ENCODE peak calls at places on chromosomes 12 and 14, in ten cellular contexts. E is NCI-H1105; H is stimulated activated CD4-positive, alpha-beta T cell treated with anti-CD3 and anti-CD28 coated beads, Interleukin-1b, Interleukin-23, amount 100 ng/mL, for 24 hours; M is RWPE1; B is foreskin fibroblast; S is substantia nigra; Z is brain pericyte; D is stromal cell of bone marrow; Y is activated naive CD4-positive, alpha-beta T cell treated with anti-CD3 and anti-CD28 coated beads for 36 hours; F is NCI-H1092. W is an unnamed sample.

GRCh38 chr12:49647827-49648721 is 24.7 kb downstream of the PRPF40B start:
- DNase-seq in H (no peak), B (peak), D (no peak), Z (no peak), M (no peak), F (no peak), S (no peak), E (no peak), Y (no peak), W (no peak)

GRCh38 chr12:103469716-103470115 is 26.1 kb downstream of the C12orf42 start:
- DNase-seq in Y (no peak), D (no peak), S (no peak), E (no peak), M (no peak), Z (no peak), F (no peak), B (no peak), H (no peak), W (no peak)

GRCh38 chr14:94123868-94124267 is 5.5 kb downstream of the IFI27L2 start:
- DNase-seq in D (no peak), Z (no peak), Y (no peak), H (no peak), M (no peak), E (no peak), B (no peak), F (no peak), S (no peak), W (no peak)

GRCh38 chr12:53071591-53072551 is 7.3 kb downstream of the SPRYD3 start:
- DNase-seq in H (no peak), B (peak), Y (no peak), S (no peak), Z (no peak), F (no peak), E (peak), D (no peak), M (no peak), W (no peak)

GRCh38 chr14:105914738-105915385 is 388.5 kb downstream of the TMEM121 start:
- DNase-seq in Y (no peak), E (no peak), M (no peak), S (no peak), Z (no peak), D (no peak), F (no peak), H (no peak), B (no peak), W (no peak)

GRCh38 chr12:93645702-93646101 is 31.5 kb upstream of the CRADD start:
- DNase-seq in D (peak), E (no peak), F (no peak), B (peak), M (peak), Z (no peak), S (no peak), H (no peak), Y (no peak), W (no peak)

GRCh38 chr14:35044939-35045797 is 904 bp upstream of the FAM177A1 start:
- DNase-seq in S (no peak), Y (peak), F (no peak), E (no peak), H (no peak), Z (no peak), D (peak), M (peak), B (no peak), W (no peak)

GRCh38 chr12:12032260-12032761 is 38.4 kb upstream of the BCL2L14 start:
- DNase-seq in F (no peak), M (no peak), B (no peak), S (no peak), Y (no peak), H (no peak), E (no peak), Z (no peak), D (no peak), W (no peak)

GRCh38 chr12:93300611-93301021 is 77.1 kb upstream of the NUDT4 start:
- DNase-seq in B (no peak), Y (no peak), F (no peak), D (no peak), H (no peak), E (no peak), M (no peak), S (no peak), Z (no peak), W (no peak)

GRCh38 chr12:59708484-59708883 is 112.7 kb downstream of the SLC16A7 start:
- DNase-seq in S (no peak), M (peak), B (no peak), H (no peak), D (no peak), Y (no peak), F (no peak), E (no peak), Z (no peak), W (no peak)

GRCh38 chr14:61188936-61189808 is 92.0 kb downstream of the TMEM30B start:
- DNase-seq in Y (peak), Z (peak), D (peak), F (no peak), M (no peak), H (no peak), B (peak), S (no peak), E (no peak), W (peak)

GRCh38 chr12:93802698-93803097 is 125.5 kb downstream of the CRADD start:
- DNase-seq in S (no peak), H (no peak), M (no peak), Y (no peak), F (no peak), B (peak), E (no peak), Z (no peak), D (no peak), W (no peak)

GRCh38 chr14:21039585-21040369 is 2.4 kb upstream of the RNASE7 start:
- DNase-seq in D (peak), Y (peak), B (peak), E (peak), F (peak), H (no peak), Z (no peak), M (peak), S (peak), W (no peak)

GRCh38 chr12:54134850-54135249 is 53.9 kb downstream of the SMUG1 start:
- DNase-seq in B (no peak), M (no peak), D (no peak), Y (no peak), E (no peak), S (no peak), Z (no peak), F (no peak), H (no peak), W (no peak)

GRCh38 chr14:33657478-33657877 is 293.4 kb downstream of the EGLN3 start:
- DNase-seq in S (no peak), E (no peak), D (peak), Z (no peak), B (peak), Y (no peak), F (no peak), H (no peak), M (no peak), W (no peak)

GRCh38 chr12:4225571-4225970 is 48.0 kb upstream of the CCND2 start:
- DNase-seq in F (no peak), S (no peak), Z (no peak), B (no peak), M (no peak), D (no peak), E (no peak), Y (no peak), H (no peak), W (no peak)

GRCh38 chr14:102554835-102555819 is 37.3 kb upstream of the RCOR1 start:
- DNase-seq in H (no peak), E (no peak), Y (peak), F (peak), D (no peak), S (no peak), M (no peak), Z (no peak), B (peak), W (peak)

W was measured in activated CD8-positive, alpha-beta memory T cell treated with anti-CD3 and anti-CD28 coated beads for 48 hours.